ENCODE peak calls at places on chromosome 2, in five cellular contexts. G is uterus, S is right lobe of liver, N is A549, K is HepG2. D is an unnamed sample.

GRCh38 chr2:41873102-41873501 is 174.7 kb upstream of the PKDCC start:
- DNase-seq in K (no peak), N (no peak), S (no peak), G (no peak), D (no peak)

GRCh38 chr2:232876071-232876977 is 6.3 kb downstream of the SNORC start:
- DNase-seq in N (peak), K (no peak), G (no peak), S (peak), D (no peak)

GRCh38 chr2:134233733-134234135 is 20.1 kb upstream of the MGAT5 start:
- DNase-seq in G (no peak), N (no peak), S (no peak), K (no peak), D (no peak)

GRCh38 chr2:228986961-228987360 is 284.1 kb downstream of the PID1 start:
- DNase-seq in G (no peak), N (no peak), K (no peak), S (no peak), D (no peak)

GRCh38 chr2:165762723-165763122 is 31.3 kb downstream of the GALNT3 start:
- DNase-seq in S (no peak), G (no peak), K (no peak), N (no peak), D (no peak)

GRCh38 chr2:118845843-118846666 is 1.4 kb downstream of the EN1 start:
- DNase-seq in S (no peak), N (no peak), G (no peak), K (no peak), D (no peak)

GRCh38 chr2:153197635-153198386 is 280.8 kb downstream of the RPRM start:
- DNase-seq in S (no peak), G (no peak), K (no peak), N (no peak), D (no peak)

GRCh38 chr2:241279413-241279812 is 36.1 kb downstream of the HDLBP start:
- DNase-seq in K (peak), N (no peak), S (no peak), G (no peak), D (no peak)

GRCh38 chr2:43114210-43114609 is 112.2 kb downstream of the ZFP36L2 start:
- DNase-seq in G (no peak), S (no peak), K (peak), N (no peak), D (no peak)
- TF ChIP-seq POLR2A in G (no peak), S (no peak), K (no peak), N (no peak), D (no peak)

DNA sequence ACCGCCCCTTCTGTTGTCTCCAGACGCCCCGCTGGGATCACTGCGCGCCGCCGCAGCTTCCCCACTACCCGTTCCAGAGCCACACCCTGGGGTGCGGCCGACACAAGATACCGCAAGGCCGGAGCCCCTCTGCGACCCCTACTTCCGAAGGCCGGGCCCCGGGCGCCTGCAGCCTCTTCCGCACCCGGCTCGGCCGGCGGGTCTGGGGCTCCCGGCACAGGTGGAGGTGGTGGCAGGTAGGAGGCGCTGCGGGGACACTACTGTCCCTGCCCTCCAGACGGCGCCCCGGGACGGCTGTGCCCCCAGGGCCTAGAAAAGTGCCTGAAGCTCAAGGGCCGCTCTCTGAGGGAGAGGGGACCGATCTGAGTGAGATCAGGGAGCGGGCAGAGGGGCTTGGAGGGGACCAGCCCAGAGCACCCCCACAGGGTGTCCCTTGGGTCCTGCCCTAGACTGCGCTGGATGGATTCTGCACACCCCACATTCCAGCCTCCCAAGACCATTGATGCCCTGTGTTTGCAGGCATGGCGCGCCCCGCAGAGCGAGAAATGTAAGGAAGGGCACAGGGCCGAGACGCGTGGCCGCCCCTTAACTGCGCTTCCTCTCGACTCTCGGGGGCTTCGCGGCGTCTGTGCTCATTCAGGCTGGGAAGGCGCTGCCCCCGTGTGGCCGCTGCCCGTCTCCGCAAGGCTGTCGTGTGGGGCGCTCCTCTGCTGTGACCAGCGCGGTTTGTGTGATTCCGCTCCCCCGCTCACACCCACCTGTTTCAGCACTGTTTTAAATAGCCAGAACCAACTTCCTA is 79.9 kb downstream of the GFPT1 start:
- DNase-seq in K (peak), S (peak), G (peak), N (peak), D (peak)
- TF ChIP-seq POLR2A in K (no peak), S (no peak), G (peak), N (peak), D (no peak)

GRCh38 chr2:65228249-65228750 is 669 bp downstream of the ACTR2 start:
- DNase-seq in N (no peak), S (no peak), K (peak), G (no peak), D (no peak)

GRCh38 chr2:65231121-65231520 is 3.5 kb downstream of the ACTR2 start:
- DNase-seq in K (no peak), G (no peak), S (no peak), N (no peak), D (no peak)

GRCh38 chr2:65227035-65227470 is 578 bp upstream of the ACTR2 start:
- DNase-seq in K (peak), N (peak), S (no peak), G (no peak), D (peak)

GRCh38 chr2:65231892-65232477 is 4.4 kb downstream of the ACTR2 start:
- DNase-seq in G (no peak), K (no peak), S (no peak), N (no peak), D (no peak)

DNA sequence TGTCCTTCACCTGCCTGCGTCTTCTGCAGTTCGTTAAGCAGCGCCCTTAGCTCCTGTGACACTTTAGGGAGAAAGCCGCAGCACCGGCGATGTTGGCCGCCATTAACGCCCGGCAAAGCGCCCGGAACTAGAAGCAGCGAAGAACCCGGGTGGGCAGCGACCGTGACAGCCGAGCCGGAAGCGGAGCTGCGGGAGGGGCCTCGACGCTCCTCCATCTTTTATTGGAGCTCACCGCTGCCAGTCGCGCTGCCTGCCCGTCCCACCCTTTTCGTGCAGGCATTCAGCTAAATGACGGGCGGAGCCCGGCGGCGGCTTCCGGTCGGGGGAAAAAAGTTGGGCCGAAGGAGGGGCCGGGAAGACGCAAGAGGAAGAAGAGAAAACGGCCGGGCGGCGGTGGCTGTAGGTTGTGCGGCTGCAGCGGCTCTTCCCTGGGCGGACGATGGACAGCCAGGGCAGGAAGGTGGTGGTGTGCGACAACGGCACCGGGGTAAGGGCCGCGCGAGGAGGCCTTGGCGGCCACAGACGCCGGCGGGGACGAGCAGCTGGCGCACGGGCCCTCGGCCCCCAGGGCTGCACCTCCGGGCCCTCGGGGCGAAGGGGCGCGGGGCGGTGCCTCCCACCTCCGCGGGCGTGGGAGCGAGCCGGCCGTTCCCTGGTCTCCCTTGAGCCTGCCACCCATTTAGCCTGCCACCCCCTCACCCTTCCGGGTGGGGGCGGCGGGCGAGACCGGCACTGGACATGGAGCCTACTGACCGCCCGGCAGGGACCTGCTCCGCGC is at the start of gene ACTR2:
- DNase-seq in N (peak), S (peak), G (peak), K (peak), D (peak)
- TF ChIP-seq POLR2A in N (peak), S (peak), G (peak), K (peak), D (peak)

GRCh38 chr2:238601433-238602222 is 174.9 kb downstream of the ASB1 start:
- DNase-seq in S (no peak), G (peak), N (no peak), K (no peak), D (no peak)
- TF ChIP-seq POLR2A in S (no peak), G (no peak), N (no peak), K (no peak), D (no peak)

GRCh38 chr2:217683096-217683870 is 319.5 kb downstream of the TNS1 start:
- DNase-seq in G (no peak), S (no peak), K (no peak), N (no peak), D (no peak)

GRCh38 chr2:217688494-217688893 is 314.3 kb downstream of the TNS1 start:
- DNase-seq in G (no peak), K (no peak), N (no peak), S (no peak), D (no peak)

GRCh38 chr2:217684431-217685254 is 318.2 kb downstream of the TNS1 start:
- DNase-seq in G (no peak), S (no peak), K (no peak), N (no peak), D (no peak)

GRCh38 chr2:217687771-217688170 is 315.0 kb downstream of the TNS1 start:
- DNase-seq in K (no peak), S (no peak), G (no peak), N (no peak), D (no peak)

DNA sequence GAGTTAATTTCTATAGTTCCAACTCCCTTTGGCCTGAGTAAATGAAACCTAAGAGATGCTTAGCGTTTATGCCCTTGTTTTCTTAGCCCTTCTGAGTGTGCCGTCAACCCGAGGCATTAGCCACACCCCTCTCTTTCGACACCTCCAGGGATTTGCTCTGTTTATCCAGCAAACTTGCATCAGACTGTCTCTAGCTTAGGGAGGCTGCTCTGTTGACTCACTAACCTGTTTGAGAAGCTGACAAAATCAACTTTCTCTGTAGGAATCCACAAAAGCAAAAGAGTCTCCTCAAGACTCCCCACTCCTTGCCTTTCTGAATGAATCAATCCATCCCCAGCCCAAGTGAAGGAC is 317.6 kb downstream of the TNS1 start:
- DNase-seq in K (peak), G (peak), S (peak), N (peak), D (no peak)
- TF ChIP-seq POLR2A in K (no peak), G (no peak), S (no peak), N (no peak), D (no peak)

GRCh38 chr2:177599072-177599688 is 206.6 kb downstream of the AGPS start:
- DNase-seq in K (peak), S (no peak), N (no peak), G (no peak), D (no peak)

GRCh38 chr2:177597759-177598158 is 205.2 kb downstream of the AGPS start:
- DNase-seq in N (no peak), K (no peak), S (no peak), G (peak), D (no peak)

GRCh38 chr2:177600917-177601316 is 208.3 kb downstream of the AGPS start:
- DNase-seq in S (no peak), G (no peak), N (no peak), K (no peak), D (no peak)

GRCh38 chr2:177598321-177598922 is 205.8 kb downstream of the AGPS start:
- DNase-seq in N (no peak), S (no peak), K (no peak), G (peak), D (peak)

GRCh38 chr2:177599956-177600355 is 207.4 kb downstream of the AGPS start:
- DNase-seq in S (no peak), K (peak), N (no peak), G (no peak), D (no peak)
- TF ChIP-seq POLR2A in S (no peak), K (no peak), N (no peak), G (no peak), D (no peak)

GRCh38 chr2:216880509-216881184 is 20.8 kb upstream of the TNP1 start:
- DNase-seq in S (no peak), G (no peak), K (no peak), N (no peak), D (no peak)
- TF ChIP-seq POLR2A in S (no peak), G (no peak), K (no peak), N (no peak), D (no peak)